ENCODE peak calls at places on chromosomes 1 and 21, in seven cellular contexts. One of them, this sample, is unnamed.

GRCh38 chr1:72649974-72650373 is 367.6 kb upstream of the NEGR1 start:
- DNase-seq in pancreas: no peak
- DNase-seq in adrenal gland: no peak
- DNase-seq in lower leg skin: no peak
- DNase-seq in choroid plexus epithelial cell: peak
- DNase-seq in AG04450: no peak
- DNase-seq in sigmoid colon: no peak
- DNase-seq in this sample: peak

GRCh38 chr1:32816676-32817158 is 441 bp downstream of the YARS1 start:
- DNase-seq in pancreas: no peak
- DNase-seq in adrenal gland: no peak
- DNase-seq in lower leg skin: no peak
- DNase-seq in choroid plexus epithelial cell: peak
- DNase-seq in AG04450: no peak
- DNase-seq in sigmoid colon: peak
- DNase-seq in this sample: peak

GRCh38 chr1:176501596-176501995 is 38.6 kb downstream of the PAPPA2 start:
- DNase-seq in pancreas: no peak
- DNase-seq in adrenal gland: no peak
- DNase-seq in lower leg skin: no peak
- DNase-seq in choroid plexus epithelial cell: no peak
- DNase-seq in AG04450: no peak
- DNase-seq in sigmoid colon: no peak
- DNase-seq in this sample: no peak

GRCh38 chr21:42847051-42847707 is 32.2 kb downstream of the WDR4 start:
- DNase-seq in pancreas: peak
- DNase-seq in adrenal gland: peak
- DNase-seq in lower leg skin: peak
- DNase-seq in choroid plexus epithelial cell: no peak
- DNase-seq in AG04450: no peak
- DNase-seq in sigmoid colon: peak
- DNase-seq in this sample: no peak

GRCh38 chr1:61477301-61477700 is 247.6 kb downstream of the TM2D1 start:
- DNase-seq in pancreas: no peak
- DNase-seq in adrenal gland: no peak
- DNase-seq in lower leg skin: no peak
- DNase-seq in choroid plexus epithelial cell: no peak
- DNase-seq in AG04450: no peak
- DNase-seq in sigmoid colon: no peak
- DNase-seq in this sample: no peak

GRCh38 chr1:210683403-210684047 is 354.8 kb downstream of the HHAT start:
- DNase-seq in pancreas: no peak
- DNase-seq in adrenal gland: no peak
- DNase-seq in lower leg skin: no peak
- DNase-seq in choroid plexus epithelial cell: no peak
- DNase-seq in AG04450: no peak
- DNase-seq in sigmoid colon: no peak
- DNase-seq in this sample: no peak

GRCh38 chr21:42161957-42162681 is 56.8 kb upstream of the ABCG1 start:
- DNase-seq in pancreas: no peak
- DNase-seq in adrenal gland: no peak
- DNase-seq in lower leg skin: peak
- DNase-seq in choroid plexus epithelial cell: no peak
- DNase-seq in AG04450: no peak
- DNase-seq in sigmoid colon: no peak
- DNase-seq in this sample: no peak

GRCh38 chr1:56132520-56132919 is 446.8 kb downstream of the PLPP3 start:
- DNase-seq in pancreas: no peak
- DNase-seq in adrenal gland: peak
- DNase-seq in lower leg skin: no peak
- DNase-seq in choroid plexus epithelial cell: no peak
- DNase-seq in AG04450: no peak
- DNase-seq in sigmoid colon: no peak
- DNase-seq in this sample: no peak

GRCh38 chr1:11999236-11999635 is 19.0 kb downstream of the MFN2 start:
- DNase-seq in pancreas: no peak
- DNase-seq in adrenal gland: no peak
- DNase-seq in lower leg skin: no peak
- DNase-seq in choroid plexus epithelial cell: no peak
- DNase-seq in AG04450: no peak
- DNase-seq in sigmoid colon: no peak
- DNase-seq in this sample: no peak

DNA sequence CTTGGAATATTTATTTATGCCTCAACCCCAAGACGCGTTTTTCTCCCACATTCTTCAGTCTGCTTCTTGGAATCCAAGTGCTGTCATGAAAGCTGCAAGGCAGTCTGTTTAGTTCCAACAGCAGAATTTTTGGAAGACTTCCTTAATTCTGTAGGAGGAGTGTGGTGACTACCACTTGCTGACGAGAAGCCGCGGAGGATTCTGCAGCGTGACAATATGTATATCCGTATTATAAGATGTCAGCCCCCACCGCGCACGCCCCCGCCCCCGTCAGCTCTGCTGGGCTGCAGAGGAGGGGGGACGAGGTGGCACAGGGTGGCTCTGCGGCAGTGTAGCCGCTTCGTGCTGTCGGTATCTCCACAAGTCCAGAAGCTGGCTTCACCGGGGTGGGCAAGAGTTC is 22.6 kb downstream of the SMYD2 start:
- DNase-seq in pancreas: no peak
- DNase-seq in adrenal gland: no peak
- DNase-seq in lower leg skin: peak
- DNase-seq in choroid plexus epithelial cell: no peak
- DNase-seq in AG04450: no peak
- DNase-seq in sigmoid colon: no peak
- DNase-seq in this sample: no peak
- H3K4me3 ChIP-seq in pancreas: no peak
- H3K4me3 ChIP-seq in adrenal gland: no peak
- H3K4me3 ChIP-seq in lower leg skin: no peak
- H3K4me3 ChIP-seq in choroid plexus epithelial cell: no peak
- H3K4me3 ChIP-seq in AG04450: peak
- H3K4me3 ChIP-seq in sigmoid colon: peak
- H3K4me3 ChIP-seq in this sample: peak

DNA sequence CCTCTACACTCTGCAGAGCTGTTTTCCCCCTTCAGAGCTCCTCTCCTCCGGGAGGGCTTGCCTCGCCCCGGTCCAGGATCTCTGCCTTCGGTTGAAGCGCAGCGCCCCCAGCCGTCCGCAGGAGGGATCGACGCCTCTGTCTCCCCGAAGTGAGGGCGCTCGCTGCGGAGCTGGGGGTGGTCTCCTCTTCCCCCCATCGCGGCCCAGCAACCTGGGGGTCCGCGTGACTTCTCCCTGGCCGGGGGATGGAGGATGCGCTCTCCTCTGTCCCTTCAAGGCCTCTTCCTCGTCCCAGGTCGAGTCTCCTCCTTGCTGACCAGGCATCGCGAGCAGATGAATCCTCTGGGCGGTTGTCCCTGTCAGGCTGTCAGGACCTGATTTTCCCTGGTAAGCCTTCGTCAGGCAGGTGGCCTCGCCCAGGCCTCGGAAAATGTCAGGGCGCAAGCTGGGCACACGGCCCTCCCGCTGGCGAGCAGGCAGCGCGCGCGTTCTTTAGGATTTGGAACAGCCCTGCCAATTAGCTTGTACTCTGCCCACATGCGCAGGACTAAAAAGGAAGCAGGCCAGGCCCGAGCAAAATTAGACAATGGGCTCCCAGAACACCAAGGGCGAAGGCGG is 90.5 kb downstream of the EDEM3 start:
- DNase-seq in pancreas: peak
- DNase-seq in adrenal gland: peak
- DNase-seq in lower leg skin: peak
- DNase-seq in choroid plexus epithelial cell: peak
- DNase-seq in AG04450: peak
- DNase-seq in sigmoid colon: peak
- DNase-seq in this sample: peak
- TF ChIP-seq CTCF in pancreas: peak
- TF ChIP-seq CTCF in adrenal gland: peak
- TF ChIP-seq CTCF in lower leg skin: peak
- TF ChIP-seq CTCF in choroid plexus epithelial cell: peak
- TF ChIP-seq CTCF in AG04450: peak
- TF ChIP-seq CTCF in sigmoid colon: peak
- TF ChIP-seq CTCF in this sample: peak

GRCh38 chr1:113811353-113811887 is 856 bp downstream of the RSBN1 start:
- DNase-seq in pancreas: no peak
- DNase-seq in adrenal gland: peak
- DNase-seq in lower leg skin: no peak
- DNase-seq in choroid plexus epithelial cell: peak
- DNase-seq in AG04450: no peak
- DNase-seq in sigmoid colon: no peak
- DNase-seq in this sample: peak

GRCh38 chr1:113808450-113809195 is 3.7 kb downstream of the RSBN1 start:
- DNase-seq in pancreas: no peak
- DNase-seq in adrenal gland: no peak
- DNase-seq in lower leg skin: no peak
- DNase-seq in choroid plexus epithelial cell: no peak
- DNase-seq in AG04450: no peak
- DNase-seq in sigmoid colon: no peak
- DNase-seq in this sample: peak

GRCh38 chr1:113811888-113812660 is at the start of gene RSBN1:
- DNase-seq in pancreas: peak
- DNase-seq in adrenal gland: peak
- DNase-seq in lower leg skin: peak
- DNase-seq in choroid plexus epithelial cell: peak
- DNase-seq in AG04450: peak
- DNase-seq in sigmoid colon: peak
- DNase-seq in this sample: peak

GRCh38 chr1:113812661-113813135 is 422 bp upstream of the RSBN1 start:
- DNase-seq in pancreas: peak
- DNase-seq in adrenal gland: peak
- DNase-seq in lower leg skin: no peak
- DNase-seq in choroid plexus epithelial cell: peak
- DNase-seq in AG04450: no peak
- DNase-seq in sigmoid colon: no peak
- DNase-seq in this sample: no peak

DNA sequence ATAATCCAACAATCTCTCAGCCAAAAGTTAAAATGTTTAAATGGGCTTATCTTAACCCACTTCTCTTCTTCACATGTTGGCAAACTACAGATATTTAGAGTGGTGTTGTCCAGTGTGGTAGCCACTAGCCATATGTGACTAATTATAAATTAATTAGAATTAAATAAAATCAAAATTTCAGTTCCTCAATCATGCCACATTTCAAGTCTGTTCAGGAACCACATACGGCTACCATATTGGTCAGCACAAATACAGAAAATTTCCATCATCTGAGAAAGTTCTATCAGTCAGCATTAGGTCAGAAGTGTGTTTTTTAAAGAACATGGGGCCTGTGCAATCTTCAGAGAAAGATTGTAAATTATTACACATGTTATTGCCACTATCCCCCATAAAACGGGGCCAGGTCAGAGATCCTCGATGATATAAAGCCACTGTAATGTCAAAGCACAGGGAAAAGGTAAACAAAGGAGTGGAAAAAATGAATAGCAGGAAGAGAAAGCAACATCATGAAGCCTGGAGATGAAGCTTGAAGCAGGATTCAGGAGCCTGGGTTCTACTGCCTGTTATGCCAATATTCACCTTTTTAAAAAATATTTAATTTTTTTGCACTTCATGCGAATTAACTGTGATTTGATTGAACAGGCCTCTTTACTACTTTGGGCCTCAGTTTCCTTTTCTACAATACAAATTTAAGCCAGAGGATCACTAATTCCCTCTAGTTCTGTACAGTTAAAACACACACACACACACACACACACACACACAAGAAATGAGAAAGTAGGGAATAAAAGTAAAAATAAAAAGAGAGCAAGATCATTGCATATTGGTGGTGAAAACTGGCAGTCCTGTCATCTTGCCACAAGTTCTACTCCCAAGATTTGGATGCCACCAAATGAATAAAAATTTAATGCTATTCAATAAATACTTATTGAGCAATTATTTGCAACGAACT is 2.3 kb downstream of the RSBN1 start:
- DNase-seq in pancreas: peak
- DNase-seq in adrenal gland: no peak
- DNase-seq in lower leg skin: no peak
- DNase-seq in choroid plexus epithelial cell: peak
- DNase-seq in AG04450: no peak
- DNase-seq in sigmoid colon: no peak
- DNase-seq in this sample: peak
- H3K4me3 ChIP-seq in pancreas: peak
- H3K4me3 ChIP-seq in adrenal gland: no peak
- H3K4me3 ChIP-seq in lower leg skin: no peak
- H3K4me3 ChIP-seq in choroid plexus epithelial cell: peak
- H3K4me3 ChIP-seq in AG04450: peak
- H3K4me3 ChIP-seq in sigmoid colon: peak
- H3K4me3 ChIP-seq in this sample: peak

GRCh38 chr1:161723459-161724149 is 2.3 kb downstream of the FCRLB start:
- DNase-seq in pancreas: no peak
- DNase-seq in adrenal gland: no peak
- DNase-seq in lower leg skin: no peak
- DNase-seq in choroid plexus epithelial cell: no peak
- DNase-seq in AG04450: no peak
- DNase-seq in sigmoid colon: no peak
- DNase-seq in this sample: no peak

GRCh38 chr1:161727343-161727924 is 6.1 kb downstream of the FCRLB start:
- DNase-seq in pancreas: no peak
- DNase-seq in adrenal gland: no peak
- DNase-seq in lower leg skin: no peak
- DNase-seq in choroid plexus epithelial cell: peak
- DNase-seq in AG04450: peak
- DNase-seq in sigmoid colon: no peak
- DNase-seq in this sample: peak

GRCh38 chr1:161726631-161727342 is 5.4 kb downstream of the FCRLB start:
- DNase-seq in pancreas: peak
- DNase-seq in adrenal gland: peak
- DNase-seq in lower leg skin: peak
- DNase-seq in choroid plexus epithelial cell: peak
- DNase-seq in AG04450: peak
- DNase-seq in sigmoid colon: peak
- DNase-seq in this sample: peak

GRCh38 chr1:161728376-161729226 is 7.3 kb downstream of the FCRLB start:
- DNase-seq in pancreas: no peak
- DNase-seq in adrenal gland: no peak
- DNase-seq in lower leg skin: no peak
- DNase-seq in choroid plexus epithelial cell: no peak
- DNase-seq in AG04450: no peak
- DNase-seq in sigmoid colon: no peak
- DNase-seq in this sample: no peak

DNA sequence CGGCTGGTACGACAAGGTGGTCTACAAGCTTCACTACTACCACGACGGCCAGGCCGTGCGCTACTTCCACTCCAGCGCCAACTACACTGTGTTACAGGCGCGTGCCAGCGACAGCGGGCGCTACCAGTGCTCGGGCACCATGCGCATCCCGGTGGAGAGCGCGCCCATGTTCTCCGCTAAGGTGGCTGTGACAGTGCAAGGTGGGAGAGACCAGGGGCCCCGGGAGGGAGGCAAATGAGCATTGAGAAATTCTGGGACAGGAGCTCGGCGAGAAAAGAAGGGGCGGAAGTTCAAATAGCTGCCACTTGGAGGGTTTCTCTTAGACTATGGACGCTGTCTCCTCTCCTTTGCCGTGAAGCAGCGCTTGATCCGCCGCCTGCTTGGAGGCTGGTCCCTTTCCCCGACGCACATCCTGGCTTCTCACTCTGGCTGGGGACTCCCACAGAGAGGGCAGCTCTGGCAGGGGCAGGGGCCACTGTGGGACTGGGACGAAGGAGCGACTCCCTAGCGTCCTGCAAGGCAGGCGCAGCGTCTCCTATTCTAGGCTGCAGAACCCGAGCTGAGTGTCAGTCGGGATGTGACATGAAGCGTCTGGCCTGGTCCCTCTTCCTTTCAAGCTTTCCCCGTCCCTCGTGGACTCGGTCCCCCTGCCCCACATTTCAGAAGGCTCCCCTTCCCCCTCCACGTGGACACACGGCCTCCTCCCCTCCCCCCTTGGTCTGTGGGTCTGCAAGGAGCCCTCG is 4.7 kb downstream of the FCRLB start:
- DNase-seq in pancreas: peak
- DNase-seq in adrenal gland: no peak
- DNase-seq in lower leg skin: peak
- DNase-seq in choroid plexus epithelial cell: peak
- DNase-seq in AG04450: no peak
- DNase-seq in sigmoid colon: peak
- DNase-seq in this sample: peak
- TF ChIP-seq CTCF in pancreas: no peak
- TF ChIP-seq CTCF in adrenal gland: no peak
- TF ChIP-seq CTCF in lower leg skin: no peak
- TF ChIP-seq CTCF in choroid plexus epithelial cell: peak
- TF ChIP-seq CTCF in AG04450: peak
- TF ChIP-seq CTCF in sigmoid colon: peak
- TF ChIP-seq CTCF in this sample: peak

This sample was measured in fibroblast of villous mesenchyme.